ENCODE peak calls at places on chromosomes 7 and 10, in seven cellular contexts. One of them, this sample, is unnamed. For H3K27me3, the result is how much of the 10 kb centered on the place peaks cover.

GRCh38 chr10:101646369-101646768 is 48.6 kb downstream of the FBXW4 start:
- DNase-seq in adrenal gland: peak
- DNase-seq in CD8-positive, alpha-beta memory T cell: no peak
- DNase-seq in ovary: peak
- DNase-seq in fibroblast of lung: no peak
- DNase-seq in neural progenitor cell: no peak
- DNase-seq in upper lobe of right lung: no peak
- DNase-seq in this sample: no peak

GRCh38 chr7:27535795-27536194 is 126.9 kb downstream of the HIBADH start:
- DNase-seq in adrenal gland: no peak
- DNase-seq in CD8-positive, alpha-beta memory T cell: no peak
- DNase-seq in ovary: no peak
- DNase-seq in fibroblast of lung: no peak
- DNase-seq in neural progenitor cell: no peak
- DNase-seq in upper lobe of right lung: no peak
- DNase-seq in this sample: no peak

GRCh38 chr10:689433-690226 is at the start of gene DIP2C:
- DNase-seq in adrenal gland: peak
- DNase-seq in CD8-positive, alpha-beta memory T cell: no peak
- DNase-seq in ovary: peak
- DNase-seq in fibroblast of lung: peak
- DNase-seq in neural progenitor cell: peak
- DNase-seq in upper lobe of right lung: peak
- DNase-seq in this sample: peak

GRCh38 chr7:81457858-81458522 is 311.9 kb downstream of the HGF start:
- DNase-seq in adrenal gland: no peak
- DNase-seq in CD8-positive, alpha-beta memory T cell: no peak
- DNase-seq in ovary: no peak
- DNase-seq in fibroblast of lung: peak
- DNase-seq in neural progenitor cell: no peak
- DNase-seq in upper lobe of right lung: no peak
- DNase-seq in this sample: no peak

GRCh38 chr7:147071536-147071935 is 954.9 kb downstream of the CNTNAP2 start:
- DNase-seq in adrenal gland: no peak
- DNase-seq in CD8-positive, alpha-beta memory T cell: no peak
- DNase-seq in ovary: no peak
- DNase-seq in fibroblast of lung: no peak
- DNase-seq in neural progenitor cell: no peak
- DNase-seq in upper lobe of right lung: no peak
- DNase-seq in this sample: peak

GRCh38 chr10:80714566-80714965 is 176.9 kb downstream of the SH2D4B start:
- DNase-seq in adrenal gland: no peak
- DNase-seq in CD8-positive, alpha-beta memory T cell: no peak
- DNase-seq in ovary: no peak
- DNase-seq in fibroblast of lung: no peak
- DNase-seq in neural progenitor cell: no peak
- DNase-seq in upper lobe of right lung: no peak
- DNase-seq in this sample: no peak

GRCh38 chr10:110006358-110007170 is 1.2 kb upstream of the ADD3 start:
- DNase-seq in adrenal gland: no peak
- DNase-seq in CD8-positive, alpha-beta memory T cell: no peak
- DNase-seq in ovary: no peak
- DNase-seq in fibroblast of lung: peak
- DNase-seq in neural progenitor cell: peak
- DNase-seq in upper lobe of right lung: no peak
- DNase-seq in this sample: peak

GRCh38 chr7:124497209-124497608 is 268.4 kb downstream of the GPR37 start:
- DNase-seq in adrenal gland: no peak
- DNase-seq in CD8-positive, alpha-beta memory T cell: no peak
- DNase-seq in ovary: no peak
- DNase-seq in fibroblast of lung: no peak
- DNase-seq in neural progenitor cell: no peak
- DNase-seq in upper lobe of right lung: no peak
- DNase-seq in this sample: no peak

GRCh38 chr7:91883676-91884362 is 3.3 kb upstream of the MTERF1 start:
- DNase-seq in adrenal gland: no peak
- DNase-seq in CD8-positive, alpha-beta memory T cell: no peak
- DNase-seq in ovary: no peak
- DNase-seq in fibroblast of lung: no peak
- DNase-seq in neural progenitor cell: no peak
- DNase-seq in upper lobe of right lung: no peak
- DNase-seq in this sample: no peak

GRCh38 chr7:129569811-129570215 is 41.7 kb upstream of the NRF1 start:
- DNase-seq in adrenal gland: peak
- DNase-seq in CD8-positive, alpha-beta memory T cell: no peak
- DNase-seq in ovary: no peak
- DNase-seq in fibroblast of lung: peak
- DNase-seq in neural progenitor cell: no peak
- DNase-seq in upper lobe of right lung: no peak
- DNase-seq in this sample: peak

GRCh38 chr10:11638055-11638698 is 26.7 kb upstream of the USP6NL start:
- DNase-seq in adrenal gland: no peak
- DNase-seq in CD8-positive, alpha-beta memory T cell: no peak
- DNase-seq in ovary: no peak
- DNase-seq in fibroblast of lung: no peak
- DNase-seq in neural progenitor cell: no peak
- DNase-seq in upper lobe of right lung: no peak
- DNase-seq in this sample: no peak

GRCh38 chr10:79331709-79332108 is 15.6 kb upstream of the PPIF start:
- DNase-seq in adrenal gland: peak
- DNase-seq in CD8-positive, alpha-beta memory T cell: peak
- DNase-seq in ovary: peak
- DNase-seq in fibroblast of lung: no peak
- DNase-seq in neural progenitor cell: no peak
- DNase-seq in upper lobe of right lung: no peak
- DNase-seq in this sample: no peak

GRCh38 chr10:11210211-11210922 is 192.7 kb downstream of the CELF2 start:
- DNase-seq in adrenal gland: no peak
- DNase-seq in CD8-positive, alpha-beta memory T cell: no peak
- DNase-seq in ovary: no peak
- DNase-seq in fibroblast of lung: no peak
- DNase-seq in neural progenitor cell: no peak
- DNase-seq in upper lobe of right lung: no peak
- DNase-seq in this sample: peak

GRCh38 chr7:115267503-115267902 is 345.6 kb downstream of the MDFIC start:
- DNase-seq in adrenal gland: no peak
- DNase-seq in CD8-positive, alpha-beta memory T cell: no peak
- DNase-seq in ovary: no peak
- DNase-seq in fibroblast of lung: no peak
- DNase-seq in neural progenitor cell: no peak
- DNase-seq in upper lobe of right lung: no peak
- DNase-seq in this sample: no peak

GRCh38 chr7:146115665-146116451 is 743 bp upstream of the CNTNAP2 start:
- DNase-seq in adrenal gland: peak
- DNase-seq in CD8-positive, alpha-beta memory T cell: no peak
- DNase-seq in ovary: peak
- DNase-seq in fibroblast of lung: peak
- DNase-seq in neural progenitor cell: peak
- DNase-seq in upper lobe of right lung: peak
- DNase-seq in this sample: peak

GRCh38 chr10:102580230-102580629 is 64.0 kb upstream of the TRIM8 start:
- DNase-seq in adrenal gland: no peak
- DNase-seq in CD8-positive, alpha-beta memory T cell: no peak
- DNase-seq in ovary: no peak
- DNase-seq in fibroblast of lung: peak
- DNase-seq in neural progenitor cell: no peak
- DNase-seq in upper lobe of right lung: no peak
- DNase-seq in this sample: no peak

GRCh38 chr10:95758351-95759025 is 2.5 kb downstream of the ENTPD1 start:
- DNase-seq in adrenal gland: no peak
- DNase-seq in CD8-positive, alpha-beta memory T cell: no peak
- DNase-seq in ovary: no peak
- DNase-seq in fibroblast of lung: no peak
- DNase-seq in neural progenitor cell: no peak
- DNase-seq in upper lobe of right lung: no peak
- DNase-seq in this sample: no peak

GRCh38 chr10:118692911-118693310 is 61.9 kb downstream of the CACUL1 start:
- DNase-seq in adrenal gland: no peak
- DNase-seq in CD8-positive, alpha-beta memory T cell: no peak
- DNase-seq in ovary: no peak
- DNase-seq in fibroblast of lung: peak
- DNase-seq in neural progenitor cell: no peak
- DNase-seq in upper lobe of right lung: no peak
- DNase-seq in this sample: no peak

GRCh38 chr10:34679177-34679576 is 135.9 kb downstream of the PARD3 start:
- DNase-seq in adrenal gland: no peak
- DNase-seq in CD8-positive, alpha-beta memory T cell: no peak
- DNase-seq in ovary: no peak
- DNase-seq in fibroblast of lung: no peak
- DNase-seq in neural progenitor cell: no peak
- DNase-seq in upper lobe of right lung: no peak
- DNase-seq in this sample: no peak

GRCh38 chr7:129013048-129013721 is 41.7 kb downstream of the TNPO3 start:
- DNase-seq in adrenal gland: no peak
- DNase-seq in CD8-positive, alpha-beta memory T cell: no peak
- DNase-seq in ovary: no peak
- DNase-seq in fibroblast of lung: no peak
- DNase-seq in neural progenitor cell: no peak
- DNase-seq in upper lobe of right lung: no peak
- DNase-seq in this sample: no peak

DNA sequence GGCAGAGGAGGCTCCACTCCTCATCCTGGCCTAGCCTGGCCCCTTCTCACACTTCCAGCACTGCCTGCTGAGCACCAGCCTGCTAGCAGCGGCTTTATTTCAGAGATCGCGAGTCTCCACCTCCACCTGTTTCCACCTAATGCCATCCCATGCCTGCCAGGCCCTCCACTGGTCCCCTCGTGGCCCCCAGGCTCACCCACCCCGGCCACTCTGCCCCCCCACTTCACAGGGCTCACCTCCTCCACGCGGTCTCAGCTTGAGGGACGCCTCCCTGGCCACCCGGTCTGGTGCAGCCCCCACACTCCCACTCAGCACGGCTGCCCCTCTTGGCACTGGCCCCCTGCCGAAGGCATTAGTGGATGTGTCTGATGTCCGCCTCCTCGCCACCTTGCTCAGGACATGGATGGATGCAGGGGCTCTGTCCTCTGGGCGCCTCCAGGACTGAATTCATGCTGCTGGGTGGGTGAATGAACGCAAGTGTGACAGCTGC is 3.8 kb upstream of the NKX6-2 start:
- DNase-seq in adrenal gland: no peak
- DNase-seq in CD8-positive, alpha-beta memory T cell: no peak
- DNase-seq in ovary: no peak
- DNase-seq in fibroblast of lung: no peak
- DNase-seq in neural progenitor cell: no peak
- DNase-seq in upper lobe of right lung: no peak
- DNase-seq in this sample: no peak
- H3K27me3 ChIP-seq in adrenal gland: under half
- H3K27me3 ChIP-seq in CD8-positive, alpha-beta memory T cell: under half
- H3K27me3 ChIP-seq in ovary: under half
- H3K27me3 ChIP-seq in fibroblast of lung: under half
- H3K27me3 ChIP-seq in neural progenitor cell: half or more
- H3K27me3 ChIP-seq in upper lobe of right lung: half or more
- H3K27me3 ChIP-seq in this sample: under half

GRCh38 chr7:150570712-150571465 is 3.7 kb downstream of the GIMAP4 start:
- DNase-seq in adrenal gland: no peak
- DNase-seq in CD8-positive, alpha-beta memory T cell: no peak
- DNase-seq in ovary: no peak
- DNase-seq in fibroblast of lung: no peak
- DNase-seq in neural progenitor cell: no peak
- DNase-seq in upper lobe of right lung: no peak
- DNase-seq in this sample: no peak
- H3K27ac ChIP-seq in adrenal gland: no peak
- H3K27ac ChIP-seq in CD8-positive, alpha-beta memory T cell: no peak
- H3K27ac ChIP-seq in ovary: no peak
- H3K27ac ChIP-seq in fibroblast of lung: no peak
- H3K27ac ChIP-seq in neural progenitor cell: no peak
- H3K27ac ChIP-seq in upper lobe of right lung: no peak
- H3K27ac ChIP-seq in this sample: no peak

GRCh38 chr7:13986208-13986607 is 3.3 kb downstream of the ETV1 start:
- DNase-seq in adrenal gland: no peak
- DNase-seq in CD8-positive, alpha-beta memory T cell: no peak
- DNase-seq in ovary: no peak
- DNase-seq in fibroblast of lung: peak
- DNase-seq in neural progenitor cell: peak
- DNase-seq in upper lobe of right lung: no peak
- DNase-seq in this sample: no peak

GRCh38 chr7:13988011-13988410 is 1.5 kb downstream of the ETV1 start:
- DNase-seq in adrenal gland: no peak
- DNase-seq in CD8-positive, alpha-beta memory T cell: no peak
- DNase-seq in ovary: no peak
- DNase-seq in fibroblast of lung: peak
- DNase-seq in neural progenitor cell: peak
- DNase-seq in upper lobe of right lung: no peak
- DNase-seq in this sample: no peak

GRCh38 chr7:13987395-13987794 is 2.1 kb downstream of the ETV1 start:
- DNase-seq in adrenal gland: no peak
- DNase-seq in CD8-positive, alpha-beta memory T cell: no peak
- DNase-seq in ovary: no peak
- DNase-seq in fibroblast of lung: no peak
- DNase-seq in neural progenitor cell: no peak
- DNase-seq in upper lobe of right lung: no peak
- DNase-seq in this sample: no peak

GRCh38 chr7:13982940-13983677 is 6.4 kb downstream of the ETV1 start:
- DNase-seq in adrenal gland: no peak
- DNase-seq in CD8-positive, alpha-beta memory T cell: no peak
- DNase-seq in ovary: no peak
- DNase-seq in fibroblast of lung: peak
- DNase-seq in neural progenitor cell: no peak
- DNase-seq in upper lobe of right lung: no peak
- DNase-seq in this sample: no peak

GRCh38 chr7:13984831-13985685 is 4.4 kb downstream of the ETV1 start:
- DNase-seq in adrenal gland: no peak
- DNase-seq in CD8-positive, alpha-beta memory T cell: no peak
- DNase-seq in ovary: no peak
- DNase-seq in fibroblast of lung: peak
- DNase-seq in neural progenitor cell: peak
- DNase-seq in upper lobe of right lung: no peak
- DNase-seq in this sample: no peak
- H3K4me3 ChIP-seq in adrenal gland: no peak
- H3K4me3 ChIP-seq in CD8-positive, alpha-beta memory T cell: no peak
- H3K4me3 ChIP-seq in ovary: no peak
- H3K4me3 ChIP-seq in fibroblast of lung: peak
- H3K4me3 ChIP-seq in neural progenitor cell: peak
- H3K4me3 ChIP-seq in upper lobe of right lung: peak
- H3K4me3 ChIP-seq in this sample: no peak

GRCh38 chr7:50333266-50333665 is 28.8 kb downstream of the IKZF1 start:
- DNase-seq in adrenal gland: no peak
- DNase-seq in CD8-positive, alpha-beta memory T cell: peak
- DNase-seq in ovary: no peak
- DNase-seq in fibroblast of lung: no peak
- DNase-seq in neural progenitor cell: peak
- DNase-seq in upper lobe of right lung: no peak
- DNase-seq in this sample: peak

GRCh38 chr7:50330701-50331100 is 26.2 kb downstream of the IKZF1 start:
- DNase-seq in adrenal gland: no peak
- DNase-seq in CD8-positive, alpha-beta memory T cell: no peak
- DNase-seq in ovary: no peak
- DNase-seq in fibroblast of lung: no peak
- DNase-seq in neural progenitor cell: no peak
- DNase-seq in upper lobe of right lung: no peak
- DNase-seq in this sample: no peak

GRCh38 chr7:50331564-50332208 is 27.2 kb downstream of the IKZF1 start:
- DNase-seq in adrenal gland: no peak
- DNase-seq in CD8-positive, alpha-beta memory T cell: peak
- DNase-seq in ovary: no peak
- DNase-seq in fibroblast of lung: no peak
- DNase-seq in neural progenitor cell: no peak
- DNase-seq in upper lobe of right lung: no peak
- DNase-seq in this sample: no peak

GRCh38 chr7:50334341-50334994 is 30.0 kb downstream of the IKZF1 start:
- DNase-seq in adrenal gland: no peak
- DNase-seq in CD8-positive, alpha-beta memory T cell: no peak
- DNase-seq in ovary: no peak
- DNase-seq in fibroblast of lung: no peak
- DNase-seq in neural progenitor cell: no peak
- DNase-seq in upper lobe of right lung: no peak
- DNase-seq in this sample: no peak

GRCh38 chr7:50332241-50333176 is 28.0 kb downstream of the IKZF1 start:
- DNase-seq in adrenal gland: no peak
- DNase-seq in CD8-positive, alpha-beta memory T cell: no peak
- DNase-seq in ovary: no peak
- DNase-seq in fibroblast of lung: no peak
- DNase-seq in neural progenitor cell: no peak
- DNase-seq in upper lobe of right lung: no peak
- DNase-seq in this sample: no peak
- H3K27me3 ChIP-seq in adrenal gland: under half
- H3K27me3 ChIP-seq in CD8-positive, alpha-beta memory T cell: under half
- H3K27me3 ChIP-seq in ovary: under half
- H3K27me3 ChIP-seq in fibroblast of lung: under half
- H3K27me3 ChIP-seq in neural progenitor cell: under half
- H3K27me3 ChIP-seq in upper lobe of right lung: under half
- H3K27me3 ChIP-seq in this sample: under half

This sample was measured in small intestine.